ENCODE peak calls at places on chromosome 13, in six cellular contexts. A is mucosa of descending colon; V is T-helper 17 cell; F is stimulated activated CD4-positive, alpha-beta T cell treated with anti-CD3 and anti-CD28 coated beads, Interleukin-15, amount 100 ng/mL, for 1 hour; Y is NCI-H1105; X is activated naive CD4-positive, alpha-beta T cell treated with Interleukin-2 at 50 U/mL for 16 hours. D is an unnamed sample.

GRCh38 chr13:27086599-27087265 is 84.9 kb downstream of the USP12 start:
- DNase-seq in F (no peak), V (no peak), Y (no peak), X (no peak), A (no peak), D (no peak)

GRCh38 chr13:20389696-20390525 is 135.7 kb downstream of the CRYL1 start:
- DNase-seq in A (no peak), Y (no peak), F (no peak), X (no peak), V (no peak), D (no peak)

GRCh38 chr13:43573787-43574562 is 212.8 kb downstream of the ENOX1 start:
- DNase-seq in Y (no peak), V (no peak), X (no peak), F (no peak), A (no peak), D (no peak)

GRCh38 chr13:46476174-46476573 is 76.8 kb upstream of the LRCH1 start:
- DNase-seq in Y (no peak), X (no peak), A (no peak), F (no peak), V (no peak), D (no peak)

GRCh38 chr13:85541476-85541875 is 257.7 kb downstream of the SLITRK6 start:
- DNase-seq in F (no peak), Y (no peak), A (no peak), X (no peak), V (no peak), D (no peak)

GRCh38 chr13:111429064-111429558 is 108.7 kb downstream of the TEX29 start:
- DNase-seq in F (no peak), V (no peak), X (peak), A (peak), Y (peak), D (no peak)

GRCh38 chr13:20297181-20297580 is 65.1 kb upstream of the GJB6 start:
- DNase-seq in V (no peak), Y (no peak), A (no peak), F (no peak), X (no peak), D (no peak)

GRCh38 chr13:101649490-101650126 is 197.1 kb downstream of the ITGBL1 start:
- DNase-seq in V (no peak), F (no peak), A (no peak), Y (no peak), X (no peak), D (no peak)

GRCh38 chr13:113489171-113489548 is 1.4 kb downstream of the DCUN1D2 start:
- DNase-seq in A (no peak), F (no peak), X (no peak), V (no peak), Y (no peak), D (no peak)